ENCODE peak calls at places on chromosomes 2 and 18, in ten cellular contexts. G is glutamatergic neuron; T is fibroblast of mammary gland; V is AG09309; Y is brain microvascular endothelial cell; S is tibial nerve; F is lower lobe of right lung; X is mesothelial cell of epicardium; K is omental fat pad; P is CD4-positive, alpha-beta T cell. I is an unnamed sample.

GRCh38 chr2:68156419-68156818 is 1.3 kb upstream of the PNO1 start:
- DNase-seq in Y (no peak), S (no peak), X (no peak), T (no peak), G (no peak), P (no peak), K (no peak), V (no peak), F (no peak), I (no peak)

GRCh38 chr18:51864219-51864965 is 475.6 kb upstream of the DCC start:
- DNase-seq in V (no peak), Y (no peak), X (no peak), G (no peak), S (no peak), F (no peak), P (no peak), K (no peak), T (no peak), I (no peak)

GRCh38 chr2:20106746-20107145 is 55.3 kb upstream of the LAPTM4A start:
- DNase-seq in T (no peak), Y (no peak), P (no peak), F (peak), V (no peak), G (peak), X (peak), K (no peak), S (no peak), I (no peak)

GRCh38 chr2:186903183-186903582 is 54.2 kb upstream of the ZSWIM2 start:
- DNase-seq in G (no peak), T (peak), P (no peak), Y (no peak), S (no peak), K (no peak), V (no peak), X (no peak), F (no peak), I (no peak)

GRCh38 chr2:142668420-142668819 is 209.0 kb upstream of the KYNU start:
- DNase-seq in V (no peak), T (no peak), F (no peak), X (no peak), P (no peak), Y (no peak), S (no peak), K (no peak), G (no peak), I (no peak)

GRCh38 chr18:63505566-63506335 is 29.0 kb downstream of the SERPINB5 start:
- DNase-seq in Y (peak), T (peak), K (no peak), V (no peak), G (peak), F (no peak), X (no peak), P (no peak), S (no peak), I (no peak)

GRCh38 chr2:181678033-181678586 is 2.2 kb downstream of the NEUROD1 start:
- DNase-seq in T (peak), Y (peak), X (peak), K (no peak), G (peak), F (peak), S (no peak), P (peak), V (peak), I (peak)

GRCh38 chr18:78853341-78853740 is 126.3 kb upstream of the SALL3 start:
- DNase-seq in K (no peak), F (no peak), P (no peak), Y (no peak), X (no peak), G (no peak), S (no peak), T (no peak), V (no peak), I (no peak)

GRCh38 chr2:198114064-198114463 is 309.7 kb downstream of the PLCL1 start:
- DNase-seq in X (no peak), K (no peak), S (no peak), F (no peak), T (no peak), G (no peak), P (no peak), V (no peak), Y (no peak), I (no peak)

GRCh38 chr18:58117685-58118403 is 73.8 kb downstream of the NEDD4L start:
- DNase-seq in T (peak), K (no peak), G (no peak), P (no peak), Y (peak), V (peak), F (peak), S (peak), X (no peak), I (no peak)

GRCh38 chr2:27027211-27027651 is 5.5 kb upstream of the TMEM214 start:
- DNase-seq in T (no peak), P (no peak), V (no peak), G (no peak), X (no peak), Y (no peak), F (no peak), S (no peak), K (no peak), I (no peak)

GRCh38 chr2:15074751-15075700 is 442.5 kb downstream of the LRATD1 start:
- DNase-seq in P (no peak), Y (no peak), K (no peak), T (no peak), F (no peak), S (no peak), V (no peak), G (no peak), X (no peak), I (no peak)

GRCh38 chr18:61322265-61322873 is 10.9 kb upstream of the CDH20 start:
- DNase-seq in F (no peak), X (peak), Y (peak), K (peak), T (peak), P (no peak), V (no peak), S (no peak), G (peak), I (no peak)

GRCh38 chr2:196335238-196335637 is 163.9 kb upstream of the STK17B start:
- DNase-seq in P (no peak), S (no peak), G (no peak), T (peak), V (peak), X (no peak), F (no peak), Y (peak), K (no peak), I (no peak)

GRCh38 chr2:85409719-85410583 is at the start of gene CAPG:
- DNase-seq in T (no peak), X (no peak), S (no peak), V (no peak), P (no peak), Y (no peak), F (peak), G (no peak), K (no peak), I (peak)

GRCh38 chr18:10912790-10913560 is 236.4 kb downstream of the PIEZO2 start:
- DNase-seq in F (no peak), P (no peak), V (no peak), T (peak), Y (peak), K (no peak), S (no peak), G (peak), X (no peak), I (no peak)

GRCh38 chr2:15766303-15766861 is 174.0 kb upstream of the MYCN start:
- DNase-seq in F (no peak), T (no peak), P (no peak), X (no peak), K (no peak), Y (no peak), S (no peak), G (no peak), V (no peak), I (no peak)

DNA sequence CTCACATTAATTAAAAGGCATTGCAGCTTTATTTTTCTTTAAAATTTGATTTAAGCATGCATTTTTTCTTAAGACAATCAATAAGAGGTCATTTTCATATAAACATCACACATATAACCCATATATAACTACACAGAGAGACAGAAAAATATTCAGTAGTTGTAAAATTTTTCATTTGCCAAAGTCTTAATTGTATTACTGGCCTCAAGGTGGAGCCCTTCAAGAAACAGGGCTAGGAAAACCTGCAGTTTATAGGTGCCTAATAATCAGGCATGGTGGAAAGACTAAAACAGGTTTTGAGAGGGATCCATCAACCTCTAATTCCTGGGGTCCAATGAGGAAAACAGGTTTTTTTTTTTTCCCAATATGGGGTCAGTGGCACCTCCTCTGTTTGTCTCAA is 71.3 kb upstream of the ZNF804A start:
- DNase-seq in Y (no peak), F (no peak), K (no peak), V (no peak), P (no peak), G (no peak), S (no peak), T (no peak), X (no peak), I (no peak)
- TF ChIP-seq CTCF in Y (peak), F (no peak), K (no peak), V (no peak), P (no peak), G (no peak), S (no peak), T (no peak), X (no peak), I (no peak)

GRCh38 chr2:9918275-9918674 is 33.2 kb upstream of the GRHL1 start:
- DNase-seq in V (no peak), P (no peak), F (no peak), K (no peak), S (no peak), Y (no peak), G (no peak), T (peak), X (no peak), I (no peak)

GRCh38 chr2:9909106-9909505 is 42.4 kb upstream of the GRHL1 start:
- DNase-seq in Y (no peak), T (peak), V (peak), K (no peak), G (no peak), X (no peak), P (no peak), S (no peak), F (no peak), I (no peak)

GRCh38 chr2:9912468-9912867 is 39.0 kb upstream of the GRHL1 start:
- DNase-seq in X (no peak), S (no peak), T (no peak), V (no peak), G (no peak), F (no peak), P (no peak), Y (no peak), K (no peak), I (no peak)

GRCh38 chr2:9910699-9911098 is 40.8 kb upstream of the GRHL1 start:
- DNase-seq in Y (no peak), G (no peak), X (no peak), T (no peak), S (no peak), K (no peak), V (no peak), P (no peak), F (no peak), I (no peak)

DNA sequence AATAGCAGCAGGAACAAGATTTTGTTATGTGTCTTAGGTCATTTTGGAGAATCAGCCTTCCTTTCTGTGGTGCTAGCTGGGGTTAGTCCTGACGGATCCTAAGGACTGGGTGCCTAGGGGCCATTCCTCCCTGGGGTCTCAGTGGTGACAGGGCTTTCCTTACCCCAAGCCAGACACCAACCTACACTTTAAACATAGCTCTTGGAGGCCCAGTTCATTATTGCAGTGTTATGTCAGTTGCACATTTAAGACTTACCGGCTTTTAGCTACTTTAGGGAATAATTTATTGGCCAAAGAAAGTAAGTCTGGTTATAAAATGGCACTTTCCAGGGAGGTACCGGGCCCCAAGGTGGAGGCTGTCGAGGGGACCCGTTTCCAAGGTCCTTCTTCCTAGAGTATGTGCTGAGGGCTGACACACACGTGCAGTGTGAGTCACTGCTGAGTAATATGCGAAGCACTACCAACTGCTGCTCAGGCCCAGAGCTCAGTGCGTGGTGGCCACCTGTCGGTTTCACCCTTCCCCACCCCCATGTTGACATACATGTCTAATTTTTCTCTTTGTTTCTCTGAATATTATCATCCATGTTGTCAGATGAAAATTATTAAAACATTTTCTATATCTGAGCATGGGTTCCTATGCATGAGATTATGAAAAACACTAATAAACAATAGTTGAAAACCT is 37.0 kb upstream of the GRHL1 start:
- DNase-seq in S (no peak), X (no peak), K (no peak), T (peak), F (no peak), Y (peak), G (peak), P (no peak), V (no peak), I (no peak)
- TF ChIP-seq CTCF in S (no peak), X (no peak), K (no peak), T (peak), F (no peak), Y (peak), G (no peak), P (no peak), V (no peak), I (no peak)

DNA sequence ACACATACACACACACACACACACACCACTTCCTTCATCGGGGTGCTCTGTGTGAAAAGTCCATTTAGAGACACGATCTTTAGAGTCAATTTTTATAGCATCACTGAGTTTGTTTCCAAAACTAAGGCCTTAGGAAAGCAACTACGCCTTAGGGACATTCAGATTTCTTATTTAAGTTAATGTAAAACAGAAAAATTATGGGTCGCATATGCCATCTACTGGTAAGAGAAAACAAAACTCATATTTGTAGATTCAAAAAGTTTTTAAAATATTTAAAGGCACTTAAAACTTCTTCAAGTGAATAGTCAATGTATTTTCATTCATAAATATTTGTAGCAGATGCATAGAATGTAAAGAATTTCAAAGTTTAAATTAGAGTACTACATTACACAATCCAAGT is 166.2 kb downstream of the ATAD2B start:
- DNase-seq in Y (no peak), V (no peak), P (no peak), T (peak), G (no peak), F (no peak), K (no peak), X (no peak), S (no peak), I (no peak)
- TF ChIP-seq CTCF in Y (no peak), V (peak), P (no peak), T (peak), G (no peak), F (peak), K (no peak), X (peak), S (peak), I (no peak)

DNA sequence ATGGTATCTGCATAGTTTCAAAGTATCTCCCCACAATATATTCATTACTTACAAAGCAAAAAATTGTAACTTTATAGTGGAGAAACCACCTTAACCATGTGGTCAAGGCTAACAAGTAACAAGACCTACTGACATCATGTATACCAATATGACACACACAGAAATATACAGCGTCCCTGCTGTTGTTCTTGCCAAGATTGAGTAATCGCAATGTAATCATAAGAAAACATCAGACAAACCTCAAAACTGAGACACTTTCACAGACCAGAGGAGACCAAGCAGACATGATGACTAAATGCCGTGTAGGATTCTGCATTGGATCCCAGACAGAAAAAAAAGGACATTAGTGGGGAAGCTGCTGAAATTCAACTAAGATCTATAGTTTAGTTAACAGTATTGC is 123.0 kb downstream of the ACAA2 start:
- DNase-seq in G (no peak), Y (peak), T (peak), X (no peak), K (no peak), V (peak), S (no peak), P (no peak), F (no peak), I (no peak)
- TF ChIP-seq CTCF in G (no peak), Y (no peak), T (no peak), X (no peak), K (no peak), V (no peak), S (no peak), P (no peak), F (no peak), I (no peak)

I was measured in activated B cell treated with CpG ODN at 0.5 μM for 24 hours.